ENCODE peak calls at places on chromosomes 4 and X, in nine cellular contexts. B, F, I, L, U, Z, V, H and J are unnamed samples.

GRCh38 chr4:165328101-165328425 is 594 bp downstream of the MSMO1 start:
- DNase-seq in B (no peak), F (no peak), I (no peak), L (no peak), U (no peak), Z (no peak), V (no peak), H (no peak), J (no peak)

GRCh38 chr4:154595807-154596206 is 5.3 kb upstream of the FGA start:
- DNase-seq in B (no peak), F (no peak), I (no peak), L (no peak), U (no peak), Z (no peak), V (no peak), H (no peak), J (no peak)

GRCh38 chr4:166981847-166982246 is 252.4 kb downstream of the SPOCK3 start:
- DNase-seq in B (no peak), F (no peak), I (no peak), L (no peak), U (peak; percentile 15), Z (no peak), V (no peak), H (no peak), J (no peak)

GRCh38 chrX:13747836-13748235 is 13.3 kb downstream of the OFD1 start:
- DNase-seq in B (no peak), F (peak; percentile 51), I (peak; percentile 57), L (peak; percentile 18), U (peak; percentile 57), Z (peak; percentile 34), V (peak; percentile 36), H (peak; percentile 33), J (peak; percentile 29)

GRCh38 chrX:16836371-16836770 is 33.8 kb downstream of the RBBP7 start:
- DNase-seq in B (no peak), F (peak; percentile 8), I (peak; percentile 86), L (no peak), U (no peak), Z (no peak), V (no peak), H (peak; percentile 52), J (no peak)

GRCh38 chrX:13506574-13506973 is 62.8 kb upstream of the EGFL6 start:
- DNase-seq in B (no peak), F (peak; percentile 66), I (peak; percentile 62), L (peak; percentile 15), U (peak; percentile 80), Z (peak; percentile 11), V (peak; percentile 31), H (peak; percentile 74), J (peak; percentile 23)

GRCh38 chr4:102606261-102606660 is 105.1 kb downstream of the NFKB1 start:
- DNase-seq in B (no peak), F (no peak), I (no peak), L (no peak), U (no peak), Z (no peak), V (no peak), H (no peak), J (no peak)

GRCh38 chr4:14924945-14925344 is 77.3 kb upstream of the CPEB2 start:
- DNase-seq in B (no peak), F (no peak), I (no peak), L (no peak), U (no peak), Z (no peak), V (no peak), H (no peak), J (no peak)

GRCh38 chrX:11757729-11758399 is at the start of gene MSL3:
- DNase-seq in B (no peak), F (peak; percentile 63), I (peak; percentile 61), L (peak; percentile 58), U (peak; percentile 93), Z (no peak), V (peak; percentile 48), H (peak; percentile 81), J (no peak)

GRCh38 chr4:108168672-108169562 is at the start of gene LEF1:
- DNase-seq in B (no peak), F (peak; percentile 83), I (peak; percentile 70), L (no peak), U (peak; percentile 84), Z (no peak), V (no peak), H (peak; percentile 93), J (no peak)

GRCh38 chrX:37905436-37906147 is 58.2 kb upstream of the DYNLT3 start:
- DNase-seq in B (no peak), F (peak; percentile 1), I (peak; percentile 29), L (no peak), U (no peak), Z (no peak), V (no peak), H (peak; percentile 69), J (no peak)

GRCh38 chr4:155497306-155497705 is 120.5 kb upstream of the MAP9 start:
- DNase-seq in B (no peak), F (no peak), I (no peak), L (no peak), U (peak; percentile 48), Z (no peak), V (no peak), H (no peak), J (no peak)

GRCh38 chrX:22345884-22346283 is 73.2 kb downstream of the CBLL2 start:
- DNase-seq in B (no peak), F (no peak), I (no peak), L (no peak), U (no peak), Z (no peak), V (no peak), H (no peak), J (no peak)

GRCh38 chr4:72843466-72843865 is 226.1 kb downstream of the COX18 start:
- DNase-seq in B (no peak), F (no peak), I (no peak), L (no peak), U (peak; percentile 11), Z (peak; percentile 46), V (no peak), H (no peak), J (no peak)

GRCh38 chr4:120769227-120769626 is 153.3 kb downstream of the PRDM5 start:
- DNase-seq in B (no peak), F (no peak), I (no peak), L (no peak), U (peak; percentile 61), Z (peak; percentile 1), V (no peak), H (peak; percentile 34), J (peak; percentile 82)

GRCh38 chr4:72567821-72568620 is 1.0 kb downstream of the ADAMTS3 start:
- DNase-seq in B (peak; percentile 29), F (peak; percentile 97), I (peak; percentile 87), L (peak; percentile 40), U (peak; percentile 92), Z (peak; percentile 24), V (peak; percentile 17), H (peak; percentile 87), J (peak; percentile 44)

DNA sequence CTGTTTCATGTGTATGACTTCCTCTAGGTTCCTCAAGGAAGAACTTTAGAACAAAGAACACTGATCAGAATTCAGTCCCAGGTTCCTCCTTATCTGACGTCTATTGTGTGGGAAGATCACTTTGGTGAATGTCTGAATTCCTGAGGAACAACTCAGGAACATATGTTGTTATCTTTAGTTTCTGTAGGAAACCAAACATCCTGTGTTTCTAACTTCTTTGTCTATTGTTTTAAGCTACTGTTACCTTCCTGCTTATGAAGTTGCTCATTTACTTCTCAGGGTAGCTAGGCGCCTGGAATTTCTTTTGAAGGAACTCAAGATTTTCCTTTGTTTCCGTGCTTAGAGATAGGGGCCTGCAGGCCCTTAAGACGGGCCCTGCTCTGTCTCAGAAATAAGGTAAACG is 46.2 kb downstream of the MAGEB5 start:
- DNase-seq in B (no peak), F (no peak), I (no peak), L (no peak), U (peak; percentile 73), Z (no peak), V (no peak), H (no peak), J (peak; percentile 1)
- TF ChIP-seq CTCF in B (no peak), F (no peak), I (no peak), L (no peak), U (no peak), Z (no peak), V (no peak), H (no peak), J (no peak)

GRCh38 chr4:55395218-55395528 is 584 bp upstream of the TMEM165 start:
- DNase-seq in B (no peak), F (no peak), I (no peak), L (no peak), U (no peak), Z (no peak), V (no peak), H (no peak), J (no peak)
- TF ChIP-seq CTCF in B (no peak), F (no peak), I (peak; percentile 37), L (no peak), U (no peak), Z (no peak), V (peak; percentile 22), H (no peak), J (peak; percentile 19)

DNA sequence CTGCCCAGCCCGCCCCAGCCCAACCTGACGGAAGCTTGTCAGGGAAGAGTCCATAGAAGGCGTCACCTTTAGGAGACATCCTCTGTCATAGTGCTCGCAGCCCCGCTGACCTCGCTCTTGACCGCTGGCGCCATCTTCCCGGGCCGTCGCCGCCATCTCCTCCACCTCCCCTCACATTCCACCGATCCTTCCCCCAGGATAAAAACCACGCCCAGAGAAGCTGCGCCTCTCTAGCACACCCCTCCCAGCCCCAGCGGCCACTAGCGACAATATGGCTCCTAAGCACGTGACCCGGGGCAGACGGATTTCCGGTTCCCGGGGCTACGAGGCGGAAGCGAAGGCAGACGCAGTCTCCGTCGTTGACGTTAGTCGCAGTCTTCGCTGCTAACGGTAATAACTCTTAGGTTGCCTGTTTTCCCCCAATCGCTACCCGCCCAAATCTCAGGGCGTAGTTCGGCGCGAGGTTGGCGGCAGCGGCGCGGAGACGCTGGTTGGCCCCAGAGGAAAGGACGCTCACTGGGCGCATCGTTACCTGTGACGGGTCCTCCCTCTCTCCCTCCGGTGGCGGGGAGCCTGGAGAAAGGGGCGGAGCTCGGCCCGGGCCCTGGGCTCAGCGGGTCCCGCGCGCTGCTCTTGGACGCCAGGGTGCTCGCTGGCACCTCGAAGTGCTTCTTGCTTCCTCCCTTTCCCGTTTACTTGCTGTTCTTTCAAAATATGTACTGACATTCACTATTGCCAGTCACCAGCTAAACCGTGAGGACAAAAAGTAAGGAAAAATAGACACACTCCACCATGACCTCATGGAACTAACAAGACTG is at the start of the genes RCHY1 and THAP6:
- DNase-seq in B (peak; percentile 95), F (peak; percentile 98), I (peak; percentile 97), L (peak; percentile 95), U (peak; percentile 77), Z (peak; percentile 70), V (peak; percentile 92), H (peak; percentile 97), J (peak; percentile 85)
- TF ChIP-seq CTCF in B (no peak), F (peak; percentile 9), I (no peak), L (no peak), U (no peak), Z (peak; percentile 2), V (peak; percentile 22), H (peak; percentile 12), J (no peak)

DNA sequence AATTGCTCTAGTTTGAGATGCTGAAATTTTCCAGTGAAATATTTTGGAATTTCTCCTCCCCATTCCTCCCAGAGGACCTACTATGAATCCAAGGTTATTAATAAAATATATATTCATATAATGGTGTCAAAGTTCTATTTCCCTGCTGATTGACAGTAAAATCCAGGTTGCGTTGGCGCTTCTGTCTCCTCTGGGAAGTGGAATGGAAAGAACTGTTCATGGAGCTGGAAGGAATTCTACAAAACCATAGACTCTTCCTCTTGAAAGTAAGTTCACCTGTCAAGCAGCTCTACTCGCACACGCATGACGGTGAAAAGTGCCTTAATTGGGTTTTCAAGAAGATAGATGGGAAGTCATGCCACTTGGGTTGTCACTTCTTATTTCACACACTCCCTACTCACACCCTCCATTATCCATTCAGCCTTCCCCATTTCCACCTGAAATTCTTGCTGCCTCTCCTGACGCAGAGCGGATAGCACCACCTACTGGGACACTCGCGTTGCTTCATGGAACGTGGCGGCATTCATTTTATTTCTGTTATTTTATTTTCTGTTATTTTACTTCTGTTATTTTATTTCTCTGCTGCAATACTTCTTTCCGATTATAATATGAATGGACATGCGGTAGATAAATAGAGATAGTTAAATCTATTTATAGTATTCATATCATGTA is 351.5 kb downstream of the NLGN4X start:
- DNase-seq in B (no peak), F (peak; percentile 8), I (no peak), L (peak; percentile 14), U (peak; percentile 39), Z (no peak), V (no peak), H (peak; percentile 61), J (no peak)
- TF ChIP-seq CTCF in B (no peak), F (no peak), I (peak; percentile 40), L (peak; percentile 41), U (peak; percentile 7), Z (peak; percentile 22), V (no peak), H (peak; percentile 78), J (no peak)